ENCODE peak calls at places on chromosome 2, in four cellular contexts. A is K562, F is GM12878, B is HL-60. X is an unnamed sample.
A peak's percentile ranks its signal among the peaks of the same experiment; 100 is the strongest.

GRCh38 chr2:225894240-225894980 is 494.9 kb downstream of the NYAP2 start:
- DNase-seq in F (no peak), A (no peak), B (no peak), X (no peak)

GRCh38 chr2:152409691-152410597 is 75.0 kb downstream of the FMNL2 start:
- DNase-seq in F (no peak), B (no peak), A (no peak), X (no peak)

GRCh38 chr2:124320072-124320471 is 295.0 kb downstream of the CNTNAP5 start:
- DNase-seq in B (no peak), A (no peak), F (no peak), X (no peak)

GRCh38 chr2:145141981-145142380 is 622.1 kb upstream of the ZEB2 start:
- DNase-seq in A (no peak), B (peak; percentile 71), F (no peak), X (no peak)

GRCh38 chr2:108215794-108216211 is 24.0 kb upstream of the SULT1C3 start:
- DNase-seq in A (no peak), F (no peak), B (peak; percentile 21), X (no peak)

GRCh38 chr2:85649201-85650190 is 18.5 kb downstream of the SFTPB start:
- DNase-seq in F (no peak), A (no peak), B (no peak), X (no peak)

GRCh38 chr2:35204881-35205280 is 1150.7 kb upstream of the CRIM1 start:
- DNase-seq in F (no peak), B (no peak), A (no peak), X (no peak)

GRCh38 chr2:134462791-134463725 is 209.2 kb downstream of the MGAT5 start:
- DNase-seq in A (no peak), B (no peak), F (no peak), X (no peak)

GRCh38 chr2:169964740-169965139 is 137.5 kb downstream of the UBR3 start:
- DNase-seq in F (no peak), A (no peak), B (no peak), X (no peak)
- TF ChIP-seq SPI1 in F (no peak), A (no peak), B (no peak), X (no peak)

GRCh38 chr2:81481994-81482368 is 1177.4 kb upstream of the LRRTM1 start:
- DNase-seq in F (no peak), A (no peak), B (no peak), X (no peak)
- TF ChIP-seq SPI1 in F (no peak), A (no peak), B (no peak), X (no peak)

DNA sequence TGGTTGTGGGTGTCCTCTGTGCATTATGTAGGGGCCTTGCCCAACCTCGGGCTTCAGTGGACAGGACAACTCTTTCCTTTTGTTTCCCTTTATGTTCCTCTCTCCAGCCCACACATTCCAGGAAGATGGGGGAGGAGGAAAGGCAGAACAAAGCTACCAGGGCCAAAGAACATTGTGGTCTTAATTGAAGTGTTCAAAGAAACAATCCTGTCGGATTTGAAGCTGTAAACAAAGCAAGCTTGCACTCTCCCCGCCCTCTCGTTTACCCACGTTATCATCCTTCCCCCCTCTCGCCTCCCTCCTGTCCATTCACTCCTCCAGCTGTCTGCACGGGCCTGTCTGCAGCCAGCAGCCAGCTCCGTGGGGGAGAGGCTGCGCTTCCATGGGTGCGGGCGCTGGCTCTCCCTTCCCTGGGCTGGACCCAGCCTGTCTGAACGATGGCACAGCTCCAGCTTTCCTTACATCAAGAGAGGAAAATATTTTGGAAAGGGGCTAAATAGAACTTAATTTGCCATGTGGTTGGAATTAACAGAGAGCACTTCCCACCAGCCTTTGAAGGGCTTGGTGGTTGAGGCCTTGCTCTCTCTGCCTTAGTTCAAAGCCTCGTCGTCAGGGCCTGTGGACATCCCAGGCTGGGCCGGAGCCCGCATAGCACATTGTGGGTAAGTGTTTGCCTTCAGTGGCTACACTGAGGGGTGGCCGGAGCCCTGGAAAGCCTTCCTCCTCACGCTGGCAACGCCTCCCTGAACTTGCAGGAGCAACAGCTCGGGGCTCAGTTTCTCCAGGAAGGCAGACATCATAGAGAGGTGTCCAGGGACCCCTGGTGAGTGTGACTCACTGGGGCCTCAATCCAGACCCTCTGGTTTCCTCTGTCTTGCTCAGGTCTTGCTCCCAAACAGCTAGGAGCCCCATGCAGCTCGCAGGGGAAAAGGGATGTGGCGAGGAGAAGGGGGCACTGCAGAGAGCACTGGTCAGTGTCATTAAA is 60.6 kb upstream of the HS6ST1 start:
- DNase-seq in A (no peak), B (no peak), F (no peak), X (no peak)
- TF ChIP-seq SPI1 in A (no peak), B (no peak), F (no peak), X (no peak)

DNA sequence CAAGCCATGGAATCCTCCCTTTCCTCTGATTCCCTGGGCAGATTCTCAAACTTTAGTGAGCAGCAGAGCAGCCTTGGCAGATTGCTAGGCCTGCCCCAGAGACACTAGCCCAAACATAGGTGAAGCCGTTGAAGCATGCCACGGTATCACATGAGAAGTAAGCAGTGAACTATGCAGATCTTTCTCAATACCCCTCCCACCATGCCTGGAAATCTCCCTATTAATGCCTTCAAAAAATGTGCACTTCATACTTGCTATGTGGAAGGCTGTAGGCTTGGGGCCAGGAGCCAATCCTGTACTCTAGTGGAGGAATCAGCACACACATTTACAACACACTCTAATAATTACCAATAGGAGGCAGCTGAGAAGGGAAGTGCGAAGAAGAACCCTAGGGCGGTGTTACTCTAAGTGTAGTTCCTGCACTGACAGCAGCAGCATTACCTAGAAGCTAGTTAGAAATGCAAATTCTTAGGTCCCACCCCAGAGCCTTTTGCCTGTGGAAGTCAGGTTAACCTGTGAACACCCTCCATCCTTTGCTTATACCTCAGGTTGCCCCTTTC is 305.1 kb upstream of the SPRED2 start:
- DNase-seq in A (no peak), F (no peak), B (no peak), X (no peak)
- TF ChIP-seq SPI1 in A (no peak), F (no peak), B (no peak), X (no peak)

DNA sequence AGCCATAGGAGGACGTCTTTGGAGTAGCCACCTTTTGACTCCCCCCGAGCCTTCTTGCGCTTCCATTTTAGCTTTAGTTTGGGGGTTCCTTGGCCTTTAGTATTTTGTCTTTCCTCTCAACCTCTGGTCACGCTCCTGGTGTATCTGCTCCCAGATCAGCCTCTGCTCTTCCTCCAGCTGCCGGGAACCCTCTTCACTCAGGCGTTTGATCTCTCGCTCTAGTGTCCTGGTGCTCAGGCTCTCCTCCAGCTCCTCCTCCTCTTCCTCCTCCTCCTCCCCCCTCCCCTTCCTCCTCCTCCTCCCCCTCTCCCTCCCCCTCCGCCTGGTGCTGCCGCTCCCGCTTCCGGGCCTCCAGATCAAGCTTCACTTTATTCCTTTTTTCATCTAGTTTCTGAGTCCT is 1082.3 kb upstream of the TMEFF2 start:
- DNase-seq in B (no peak), F (no peak), A (peak; percentile 3), X (no peak)
- TF ChIP-seq SPI1 in B (no peak), F (no peak), A (no peak), X (no peak)

GRCh38 chr2:170118641-170119040 is 59.3 kb upstream of the MYO3B start:
- DNase-seq in A (no peak), F (no peak), B (no peak), X (no peak)

GRCh38 chr2:170121689-170122088 is 56.3 kb upstream of the MYO3B start:
- DNase-seq in F (no peak), A (peak; percentile 5), B (no peak), X (no peak)

GRCh38 chr2:170123593-170123992 is 54.4 kb upstream of the MYO3B start:
- DNase-seq in A (peak; percentile 7), F (no peak), B (no peak), X (no peak)

GRCh38 chr2:170122883-170123547 is 54.9 kb upstream of the MYO3B start:
- DNase-seq in F (no peak), B (no peak), A (no peak), X (no peak)
- TF ChIP-seq SPI1 in F (no peak), B (no peak), A (no peak), X (no peak)

X was measured in GM12891.